ENCODE peak calls at places on chromosome 9, in five cellular contexts. X is nephron progenitor cell, B is COR-L47, M is T-helper 2 cell, W is RPMI8226. Q is an unnamed sample.

GRCh38 chr9:33517373-33517772 is 6.7 kb upstream of the ANKRD18B start:
- DNase-seq in X (no peak), B (peak; percentile 49), M (peak; percentile 18), W (peak; percentile 38), Q (no peak)

GRCh38 chr9:38311382-38312270 is 80.9 kb upstream of the ALDH1B1 start:
- DNase-seq in X (peak; percentile 48), B (no peak), M (no peak), W (no peak), Q (no peak)

GRCh38 chr9:106172265-106172664 is 477.9 kb downstream of the TMEM38B start:
- DNase-seq in X (no peak), B (no peak), M (no peak), W (no peak), Q (no peak)

GRCh38 chr9:81729141-81729540 is 39.8 kb upstream of the TLE1 start:
- DNase-seq in X (no peak), B (peak; percentile 58), M (no peak), W (peak; percentile 26), Q (no peak)

GRCh38 chr9:113274474-113275146 is 762 bp downstream of the CDC26 start:
- DNase-seq in X (peak; percentile 42), B (peak; percentile 69), M (peak; percentile 67), W (peak; percentile 57), Q (peak; percentile 47)

GRCh38 chr9:14119694-14120514 is 194.0 kb downstream of the NFIB start:
- DNase-seq in X (no peak), B (no peak), M (no peak), W (no peak), Q (no peak)

GRCh38 chr9:79026311-79026710 is 545.5 kb upstream of the TLE4 start:
- DNase-seq in X (no peak), B (peak; percentile 21), M (no peak), W (peak; percentile 27), Q (no peak)

GRCh38 chr9:38720083-38720755 is at the start of gene FAM240B:
- DNase-seq in X (peak; percentile 12), B (no peak), M (no peak), W (no peak), Q (no peak)

GRCh38 chr9:98503867-98504800 is 204.6 kb downstream of the GABBR2 start:
- DNase-seq in X (no peak), B (no peak), M (no peak), W (no peak), Q (no peak)

GRCh38 chr9:99591770-99592169 is 229.9 kb upstream of the NR4A3 start:
- DNase-seq in X (no peak), B (no peak), M (no peak), W (no peak), Q (no peak)

GRCh38 chr9:126842977-126843799 is 17.3 kb upstream of the ZBTB34 start:
- DNase-seq in X (no peak), B (no peak), M (no peak), W (no peak), Q (no peak)

GRCh38 chr9:15249042-15249818 is 57.8 kb downstream of the TTC39B start:
- DNase-seq in X (no peak), B (peak; percentile 3), M (no peak), W (no peak), Q (no peak)

GRCh38 chr9:33289501-33289900 is 815 bp upstream of the NFX1 start:
- DNase-seq in X (peak; percentile 13), B (no peak), M (no peak), W (no peak), Q (peak; percentile 8)

GRCh38 chr9:129353697-129354336 is 175.8 kb upstream of the IER5L start:
- DNase-seq in X (no peak), B (no peak), M (no peak), W (no peak), Q (no peak)

GRCh38 chr9:4344946-4345345 is 45.1 kb upstream of the GLIS3 start:
- DNase-seq in X (no peak), B (no peak), M (peak; percentile 32), W (no peak), Q (peak; percentile 32)

GRCh38 chr9:90219548-90220118 is 423.0 kb downstream of the DIRAS2 start:
- DNase-seq in X (peak; percentile 61), B (no peak), M (no peak), W (peak; percentile 8), Q (no peak)

Q was measured in effector memory CD8-positive, alpha-beta T cell.